ENCODE peak calls at places on chromosomes 3 and 15, in four cellular contexts. L is K562, C is GM12891, G is GM12878. A is an unnamed sample.

GRCh38 chr3:160707187-160707789 is 30.3 kb downstream of the ARL14 start:
- DNase-seq in L (peak; percentile 47), C (no peak), G (peak; percentile 11), A (no peak)

GRCh38 chr3:197398301-197398878 is 100.0 kb upstream of the DLG1 start:
- DNase-seq in L (no peak), C (no peak), G (no peak), A (no peak)

GRCh38 chr15:100704281-100705055 is 102.1 kb downstream of the ASB7 start:
- DNase-seq in L (no peak), C (no peak), G (no peak), A (no peak)

GRCh38 chr3:15452156-15452555 is 24.8 kb downstream of the EAF1 start:
- DNase-seq in L (no peak), C (no peak), G (no peak), A (no peak)

GRCh38 chr3:25009665-25010064 is 418.4 kb upstream of the RARB start:
- DNase-seq in L (no peak), C (no peak), G (no peak), A (no peak)

GRCh38 chr3:126885425-126885824 is 97.5 kb upstream of the PLXNA1 start:
- DNase-seq in L (no peak), C (no peak), G (no peak), A (no peak)

GRCh38 chr3:77686560-77686959 is 646.7 kb downstream of the ROBO2 start:
- DNase-seq in L (no peak), C (no peak), G (no peak), A (no peak)

GRCh38 chr15:64911317-64912186 is at the start of gene ANKDD1A:
- DNase-seq in L (no peak), C (peak; percentile 80), G (no peak), A (no peak)

GRCh38 chr3:96259-96658 is 100.3 kb upstream of the CHL1 start:
- DNase-seq in L (no peak), C (no peak), G (no peak), A (no peak)

GRCh38 chr3:120567370-120568197 is 28.6 kb upstream of the NDUFB4 start:
- DNase-seq in L (peak; percentile 44), C (no peak), G (no peak), A (no peak)

GRCh38 chr3:26712211-26713026 is 89.8 kb downstream of the LRRC3B start:
- DNase-seq in L (peak; percentile 50), C (no peak), G (no peak), A (no peak)

GRCh38 chr15:66780172-66780972 is 78.3 kb downstream of the SMAD6 start:
- DNase-seq in L (no peak), C (no peak), G (no peak), A (no peak)

GRCh38 chr3:34066328-34066727 is 267.9 kb downstream of the PDCD6IP start:
- DNase-seq in L (no peak), C (no peak), G (no peak), A (no peak)

GRCh38 chr15:61227269-61228024 is 1.7 kb downstream of the RORA start:
- DNase-seq in L (no peak), C (no peak), G (no peak), A (no peak)

GRCh38 chr3:97971679-97972567 is at the start of gene RIOX2:
- DNase-seq in L (peak; percentile 76), C (peak; percentile 74), G (peak; percentile 21), A (peak; percentile 74)

GRCh38 chr3:63921741-63922482 is 9.7 kb upstream of the SCAANT1 start:
- DNase-seq in L (no peak), C (no peak), G (peak; percentile 71), A (peak; percentile 68)

GRCh38 chr15:70049701-70050445 is 47.8 kb downstream of the TLE3 start:
- DNase-seq in L (no peak), C (no peak), G (no peak), A (no peak)

GRCh38 chr3:17302774-17303173 is 418.0 kb downstream of the PLCL2 start:
- DNase-seq in L (no peak), C (no peak), G (no peak), A (no peak)

GRCh38 chr3:36212291-36212690 is 168.0 kb upstream of the STAC start:
- DNase-seq in L (no peak), C (no peak), G (no peak), A (no peak)

GRCh38 chr3:84959470-84960380 is 936 bp downstream of the CADM2 start:
- DNase-seq in L (no peak), C (no peak), G (no peak), A (no peak)

GRCh38 chr3:147394168-147394941 is 12.0 kb downstream of the ZIC4 start:
- DNase-seq in L (no peak), C (no peak), G (no peak), A (no peak)

DNA sequence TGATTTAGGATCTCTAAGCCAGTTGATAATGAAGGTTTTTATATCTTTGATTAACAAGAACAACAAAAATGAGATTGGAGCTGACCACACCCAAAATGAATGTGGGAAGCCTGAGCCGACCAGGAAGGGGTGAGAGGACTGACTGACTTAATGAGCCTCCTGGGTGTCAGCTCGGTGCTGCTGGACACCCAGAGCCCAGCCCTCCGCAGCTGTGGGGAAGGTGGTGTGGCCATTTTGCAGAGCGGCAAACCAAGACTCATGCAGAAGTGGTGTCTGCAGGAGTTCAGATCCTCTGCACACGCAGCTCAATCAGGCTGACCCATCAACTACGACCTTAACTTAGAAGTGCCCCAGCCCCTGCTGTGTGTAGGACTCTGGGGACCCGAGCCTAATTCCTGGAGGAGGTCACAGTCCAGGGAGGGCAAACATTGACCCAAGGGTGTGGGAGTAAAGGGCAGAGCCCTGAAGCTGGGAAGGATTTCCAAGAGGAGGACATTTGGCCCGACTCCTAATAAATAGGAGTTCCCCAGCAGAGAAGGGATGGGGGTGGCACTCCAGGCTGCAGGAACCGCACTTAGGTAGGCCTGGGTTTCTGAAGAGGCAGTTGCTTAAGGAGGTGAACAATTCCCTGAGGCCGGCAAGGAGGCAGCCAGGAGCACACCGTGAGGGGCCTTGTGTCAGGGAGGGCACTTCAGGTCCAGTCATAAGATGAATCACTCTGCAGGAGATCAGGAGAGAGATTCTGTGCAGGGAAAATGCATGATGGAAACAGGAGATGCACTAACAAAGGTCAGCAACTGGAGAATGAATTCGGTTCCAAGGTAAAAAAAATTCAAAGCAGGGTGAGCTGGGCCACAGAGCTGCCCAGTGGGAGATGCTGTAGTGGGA is 197.1 kb upstream of the TPM1 start:
- DNase-seq in L (no peak), C (no peak), G (no peak), A (no peak)
- TF ChIP-seq SPI1 in L (no peak), C (no peak), G (no peak), A (no peak)

GRCh38 chr3:172402892-172403643 is 45.2 kb downstream of the GHSR start:
- DNase-seq in L (no peak), C (no peak), G (no peak), A (no peak)
- TF ChIP-seq POLR2AphosphoS5 in L (no peak), C (no peak), G (no peak), A (peak; percentile 42)

GRCh38 chr15:72135719-72136118 is 17.5 kb downstream of the SENP8 start:
- DNase-seq in L (no peak), C (no peak), G (no peak), A (no peak)

GRCh38 chr15:72140088-72140487 is 21.9 kb downstream of the SENP8 start:
- DNase-seq in L (no peak), C (no peak), G (no peak), A (no peak)

GRCh38 chr15:72139667-72140066 is 21.5 kb downstream of the SENP8 start:
- DNase-seq in L (no peak), C (no peak), G (no peak), A (no peak)

GRCh38 chr15:72133211-72133610 is 15.0 kb downstream of the SENP8 start:
- DNase-seq in L (no peak), C (no peak), G (no peak), A (no peak)

GRCh38 chr15:72136170-72137051 is 18.2 kb downstream of the SENP8 start:
- DNase-seq in L (no peak), C (no peak), G (no peak), A (no peak)
- TF ChIP-seq SPI1 in L (no peak), C (no peak), G (no peak), A (no peak)

GRCh38 chr3:32109256-32109655 is 2.8 kb downstream of the GPD1L start:
- DNase-seq in L (no peak), C (no peak), G (no peak), A (no peak)
- TF ChIP-seq POLR2AphosphoS5 in L (no peak), C (no peak), G (no peak), A (no peak)

A was measured in HL-60.